ENCODE peak calls at places on chromosomes 11 and 22, in ten cellular contexts. J is LoVo; E is iPS DF 6.9; K is stimulated activated CD4-positive, alpha-beta T cell treated with anti-CD3 and anti-CD28 coated beads, Interleukin-1b, Interleukin-23, amount 100 ng/mL, for 1 hour; S is spleen; H is HEK293T; I is NCI-H1930; Q is endothelial cell; B is stimulated activated CD8-positive, alpha-beta memory T cell treated with anti-CD3 and anti-CD28 coated beads, Interleukin-12 subunit alpha, Interleukin-12 subunit beta, amount 100 ng/mL, for 1 hour; P is osteoblast. U is an unnamed sample.

GRCh38 chr11:119713361-119714040 is 15.5 kb downstream of the NECTIN1 start:
- DNase-seq in K (no peak), J (no peak), P (no peak), E (no peak), I (no peak), Q (no peak), S (no peak), B (no peak), H (no peak), U (no peak)

GRCh38 chr11:102891736-102892135 is 17.0 kb upstream of the MMP12 start:
- DNase-seq in H (no peak), S (no peak), I (no peak), J (no peak), Q (no peak), K (no peak), B (no peak), P (no peak), E (no peak), U (no peak)

GRCh38 chr22:22023581-22024137 is 41.1 kb upstream of the TOP3B start:
- DNase-seq in H (no peak), K (no peak), B (no peak), I (no peak), E (no peak), S (no peak), P (no peak), J (no peak), Q (no peak), U (no peak)

GRCh38 chr11:8321876-8322275 is 58.2 kb upstream of the LMO1 start:
- DNase-seq in S (peak; percentile 33), P (no peak), Q (no peak), J (no peak), H (no peak), E (no peak), K (no peak), I (no peak), B (no peak), U (no peak)

GRCh38 chr11:77517226-77517625 is 43.3 kb upstream of the PAK1 start:
- DNase-seq in B (no peak), Q (no peak), H (no peak), K (no peak), J (no peak), P (no peak), I (no peak), E (no peak), S (no peak), U (no peak)

GRCh38 chr11:118790357-118791014 is 478 bp downstream of the DDX6 start:
- DNase-seq in K (peak; percentile 18), S (peak; percentile 93), P (peak; percentile 72), B (peak; percentile 43), E (no peak), J (peak; percentile 28), Q (peak; percentile 43), H (peak; percentile 53), I (peak; percentile 55), U (peak; percentile 48)

GRCh38 chr11:71222318-71223080 is 29.9 kb downstream of the SHANK2 start:
- DNase-seq in E (no peak), J (no peak), K (no peak), Q (no peak), H (no peak), I (no peak), B (no peak), S (peak; percentile 44), P (peak; percentile 51), U (peak; percentile 67)

GRCh38 chr22:27196483-27196882 is 539.1 kb downstream of the MIAT start:
- DNase-seq in K (no peak), E (no peak), H (no peak), I (no peak), S (no peak), P (no peak), Q (no peak), J (no peak), B (no peak), U (no peak)

GRCh38 chr11:57805780-57806179 is 44.2 kb downstream of the CTNND1 start:
- DNase-seq in H (no peak), S (no peak), Q (no peak), P (no peak), B (no peak), E (no peak), I (no peak), J (no peak), K (no peak), U (peak; percentile 21)

GRCh38 chr11:85737738-85738137 is 51.7 kb upstream of the CCDC89 start:
- DNase-seq in P (no peak), S (no peak), E (no peak), J (no peak), B (no peak), I (no peak), H (no peak), K (no peak), Q (no peak), U (no peak)

GRCh38 chr11:1570896-1571759 is 943 bp downstream of the DUSP8 start:
- DNase-seq in H (no peak), I (no peak), P (peak; percentile 90), J (no peak), S (peak; percentile 82), E (no peak), Q (peak; percentile 13), K (no peak), B (no peak), U (no peak)

U was measured in lower leg skin.